ENCODE peak calls at places on chromosomes 11 and 22, in eight cellular contexts. One of them, this sample, is unnamed.

GRCh38 chr11:65637794-65638317 is at the start of gene SIPA1:
- DNase-seq in skeletal muscle cell: peak; percentile 58
- DNase-seq in small intestine: peak; percentile 62
- DNase-seq in astrocyte of the spinal cord: peak; percentile 96
- DNase-seq in cardiac fibroblast: peak; percentile 91
- DNase-seq in left ventricle myocardium inferior: peak; percentile 79
- DNase-seq in esophagus squamous epithelium: no peak
- DNase-seq in GM12865: peak; percentile 82
- DNase-seq in this sample: peak; percentile 89

GRCh38 chr11:67489860-67490726 is 7.3 kb downstream of the AIP start:
- DNase-seq in cardiac fibroblast: no peak
- DNase-seq in esophagus squamous epithelium: no peak
- DNase-seq in skeletal muscle cell: no peak
- DNase-seq in left ventricle myocardium inferior: no peak
- DNase-seq in small intestine: no peak
- DNase-seq in astrocyte of the spinal cord: no peak
- DNase-seq in GM12865: no peak
- DNase-seq in this sample: no peak

GRCh38 chr22:30889996-30890480 is 78.5 kb downstream of the MORC2 start:
- DNase-seq in skeletal muscle cell: no peak
- DNase-seq in esophagus squamous epithelium: no peak
- DNase-seq in astrocyte of the spinal cord: no peak
- DNase-seq in small intestine: no peak
- DNase-seq in left ventricle myocardium inferior: peak; percentile 1
- DNase-seq in cardiac fibroblast: no peak
- DNase-seq in GM12865: no peak
- DNase-seq in this sample: no peak

GRCh38 chr11:124536520-124536919 is 6.9 kb downstream of the OR8B12 start:
- DNase-seq in cardiac fibroblast: peak; percentile 91
- DNase-seq in small intestine: peak; percentile 1
- DNase-seq in esophagus squamous epithelium: no peak
- DNase-seq in GM12865: no peak
- DNase-seq in skeletal muscle cell: peak; percentile 40
- DNase-seq in astrocyte of the spinal cord: peak; percentile 73
- DNase-seq in left ventricle myocardium inferior: peak; percentile 30
- DNase-seq in this sample: no peak

GRCh38 chr11:123100378-123101085 is 38.6 kb upstream of the HSPA8 start:
- DNase-seq in left ventricle myocardium inferior: no peak
- DNase-seq in cardiac fibroblast: peak; percentile 26
- DNase-seq in astrocyte of the spinal cord: peak; percentile 15
- DNase-seq in GM12865: no peak
- DNase-seq in small intestine: no peak
- DNase-seq in skeletal muscle cell: no peak
- DNase-seq in esophagus squamous epithelium: no peak
- DNase-seq in this sample: no peak

GRCh38 chr11:87137711-87138110 is 100.0 kb downstream of the TMEM135 start:
- DNase-seq in esophagus squamous epithelium: no peak
- DNase-seq in skeletal muscle cell: peak; percentile 5
- DNase-seq in astrocyte of the spinal cord: no peak
- DNase-seq in cardiac fibroblast: no peak
- DNase-seq in GM12865: no peak
- DNase-seq in small intestine: no peak
- DNase-seq in left ventricle myocardium inferior: no peak
- DNase-seq in this sample: no peak

GRCh38 chr22:35452351-35452781 is 52.4 kb downstream of the MCM5 start:
- DNase-seq in esophagus squamous epithelium: no peak
- DNase-seq in small intestine: peak; percentile 81
- DNase-seq in cardiac fibroblast: no peak
- DNase-seq in skeletal muscle cell: no peak
- DNase-seq in astrocyte of the spinal cord: no peak
- DNase-seq in left ventricle myocardium inferior: no peak
- DNase-seq in GM12865: no peak
- DNase-seq in this sample: no peak

GRCh38 chr11:126695293-126695692 is 305.3 kb downstream of the KIRREL3 start:
- DNase-seq in astrocyte of the spinal cord: no peak
- DNase-seq in cardiac fibroblast: no peak
- DNase-seq in small intestine: no peak
- DNase-seq in skeletal muscle cell: no peak
- DNase-seq in GM12865: no peak
- DNase-seq in esophagus squamous epithelium: no peak
- DNase-seq in left ventricle myocardium inferior: no peak
- DNase-seq in this sample: no peak

GRCh38 chr11:2142762-2143202 is 3.6 kb upstream of the IGF2 start:
- DNase-seq in astrocyte of the spinal cord: no peak
- DNase-seq in cardiac fibroblast: peak; percentile 79
- DNase-seq in small intestine: no peak
- DNase-seq in skeletal muscle cell: no peak
- DNase-seq in GM12865: peak; percentile 29
- DNase-seq in esophagus squamous epithelium: no peak
- DNase-seq in left ventricle myocardium inferior: no peak
- DNase-seq in this sample: no peak

GRCh38 chr22:44299124-44299523 is 13.6 kb downstream of the SHISAL1 start:
- DNase-seq in small intestine: no peak
- DNase-seq in astrocyte of the spinal cord: no peak
- DNase-seq in left ventricle myocardium inferior: no peak
- DNase-seq in GM12865: no peak
- DNase-seq in esophagus squamous epithelium: no peak
- DNase-seq in skeletal muscle cell: no peak
- DNase-seq in cardiac fibroblast: no peak
- DNase-seq in this sample: no peak

GRCh38 chr22:17896552-17896951 is 122.3 kb upstream of the BID start:
- DNase-seq in GM12865: no peak
- DNase-seq in left ventricle myocardium inferior: peak; percentile 44
- DNase-seq in cardiac fibroblast: no peak
- DNase-seq in astrocyte of the spinal cord: peak; percentile 33
- DNase-seq in small intestine: no peak
- DNase-seq in esophagus squamous epithelium: no peak
- DNase-seq in skeletal muscle cell: no peak
- DNase-seq in this sample: no peak

GRCh38 chr11:78654866-78655265 is 80.2 kb upstream of the NARS2 start:
- DNase-seq in skeletal muscle cell: no peak
- DNase-seq in small intestine: no peak
- DNase-seq in left ventricle myocardium inferior: no peak
- DNase-seq in cardiac fibroblast: no peak
- DNase-seq in esophagus squamous epithelium: no peak
- DNase-seq in GM12865: no peak
- DNase-seq in astrocyte of the spinal cord: no peak
- DNase-seq in this sample: no peak

GRCh38 chr22:45441158-45441557 is 27.7 kb downstream of the RIBC2 start:
- DNase-seq in skeletal muscle cell: no peak
- DNase-seq in esophagus squamous epithelium: no peak
- DNase-seq in left ventricle myocardium inferior: peak; percentile 53
- DNase-seq in cardiac fibroblast: peak; percentile 66
- DNase-seq in small intestine: peak; percentile 52
- DNase-seq in GM12865: peak; percentile 58
- DNase-seq in astrocyte of the spinal cord: peak; percentile 64
- DNase-seq in this sample: peak; percentile 34

GRCh38 chr11:120125509-120125908 is 12.4 kb downstream of the TRIM29 start:
- DNase-seq in astrocyte of the spinal cord: no peak
- DNase-seq in cardiac fibroblast: no peak
- DNase-seq in skeletal muscle cell: no peak
- DNase-seq in esophagus squamous epithelium: no peak
- DNase-seq in GM12865: no peak
- DNase-seq in small intestine: no peak
- DNase-seq in left ventricle myocardium inferior: no peak
- DNase-seq in this sample: no peak

GRCh38 chr11:120122921-120123683 is 14.8 kb downstream of the TRIM29 start:
- DNase-seq in GM12865: no peak
- DNase-seq in esophagus squamous epithelium: no peak
- DNase-seq in left ventricle myocardium inferior: no peak
- DNase-seq in skeletal muscle cell: no peak
- DNase-seq in cardiac fibroblast: no peak
- DNase-seq in small intestine: peak; percentile 66
- DNase-seq in astrocyte of the spinal cord: no peak
- DNase-seq in this sample: no peak

GRCh38 chr11:120124355-120124754 is 13.6 kb downstream of the TRIM29 start:
- DNase-seq in GM12865: no peak
- DNase-seq in esophagus squamous epithelium: no peak
- DNase-seq in astrocyte of the spinal cord: no peak
- DNase-seq in skeletal muscle cell: no peak
- DNase-seq in cardiac fibroblast: no peak
- DNase-seq in left ventricle myocardium inferior: no peak
- DNase-seq in small intestine: no peak
- DNase-seq in this sample: no peak

GRCh38 chr11:120125005-120125404 is 12.9 kb downstream of the TRIM29 start:
- DNase-seq in cardiac fibroblast: peak; percentile 62
- DNase-seq in astrocyte of the spinal cord: peak; percentile 10
- DNase-seq in GM12865: no peak
- DNase-seq in esophagus squamous epithelium: no peak
- DNase-seq in left ventricle myocardium inferior: no peak
- DNase-seq in small intestine: peak; percentile 29
- DNase-seq in skeletal muscle cell: no peak
- DNase-seq in this sample: no peak

GRCh38 chr11:120123946-120124345 is 14.0 kb downstream of the TRIM29 start:
- DNase-seq in GM12865: no peak
- DNase-seq in astrocyte of the spinal cord: no peak
- DNase-seq in left ventricle myocardium inferior: no peak
- DNase-seq in cardiac fibroblast: no peak
- DNase-seq in esophagus squamous epithelium: no peak
- DNase-seq in small intestine: no peak
- DNase-seq in skeletal muscle cell: no peak
- DNase-seq in this sample: no peak
- H3K4me3 ChIP-seq in GM12865: no peak overlapping the region
- H3K4me3 ChIP-seq in astrocyte of the spinal cord: no peak overlapping the region
- H3K4me3 ChIP-seq in left ventricle myocardium inferior: no peak overlapping the region
- H3K4me3 ChIP-seq in cardiac fibroblast: no peak overlapping the region
- H3K4me3 ChIP-seq in esophagus squamous epithelium: no peak overlapping the region
- H3K4me3 ChIP-seq in small intestine: no peak overlapping the region
- H3K4me3 ChIP-seq in skeletal muscle cell: no peak overlapping the region
- H3K4me3 ChIP-seq in this sample: no peak overlapping the region

DNA sequence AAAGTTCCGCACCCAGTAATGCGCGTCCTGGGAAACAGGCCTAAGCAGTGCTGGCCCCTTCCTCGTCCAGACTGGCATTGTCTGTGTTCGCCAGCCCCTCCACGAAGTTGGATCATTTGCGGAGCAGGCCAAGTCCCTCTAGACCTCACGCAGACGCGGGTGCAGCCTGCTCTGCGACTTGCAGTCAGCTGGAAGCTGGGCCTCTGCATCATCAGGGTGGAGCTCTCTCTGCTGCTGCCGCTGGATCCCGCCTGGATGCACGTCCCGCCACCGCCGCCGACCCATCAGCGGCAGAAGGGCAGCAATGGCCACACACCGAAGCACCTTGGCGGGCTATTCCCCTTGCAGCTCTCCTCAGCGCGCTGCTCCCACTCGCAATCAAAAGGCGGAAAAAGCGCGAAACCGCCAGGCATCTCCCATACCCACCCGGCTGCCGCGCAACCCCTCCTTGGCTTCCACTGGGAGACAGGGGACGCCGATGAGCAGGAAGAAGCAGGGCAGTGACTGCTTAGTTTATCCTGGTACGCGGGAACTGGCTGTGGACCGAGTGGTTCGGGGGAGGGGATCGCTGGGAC is 34.1 kb upstream of the GLYATL1 start:
- DNase-seq in esophagus squamous epithelium: no peak
- DNase-seq in cardiac fibroblast: peak; percentile 63
- DNase-seq in astrocyte of the spinal cord: peak; percentile 72
- DNase-seq in small intestine: no peak
- DNase-seq in GM12865: no peak
- DNase-seq in left ventricle myocardium inferior: peak; percentile 23
- DNase-seq in skeletal muscle cell: no peak
- DNase-seq in this sample: no peak
- H3K4me3 ChIP-seq in esophagus squamous epithelium: no peak overlapping the region
- H3K4me3 ChIP-seq in cardiac fibroblast: peak overlapping the region; percentile 64
- H3K4me3 ChIP-seq in astrocyte of the spinal cord: peak overlapping the region; percentile 63
- H3K4me3 ChIP-seq in small intestine: no peak overlapping the region
- H3K4me3 ChIP-seq in GM12865: no peak overlapping the region
- H3K4me3 ChIP-seq in left ventricle myocardium inferior: peak overlapping the region; percentile 57
- H3K4me3 ChIP-seq in skeletal muscle cell: peak overlapping the region; percentile 66
- H3K4me3 ChIP-seq in this sample: peak overlapping the region; percentile 69

GRCh38 chr22:46774456-46775363 is 12.3 kb downstream of the TBC1D22A start:
- DNase-seq in left ventricle myocardium inferior: no peak
- DNase-seq in esophagus squamous epithelium: no peak
- DNase-seq in skeletal muscle cell: no peak
- DNase-seq in GM12865: peak; percentile 82
- DNase-seq in small intestine: no peak
- DNase-seq in astrocyte of the spinal cord: no peak
- DNase-seq in cardiac fibroblast: no peak
- DNase-seq in this sample: no peak
- H3K4me3 ChIP-seq in left ventricle myocardium inferior: peak overlapping the region; percentile 4
- H3K4me3 ChIP-seq in esophagus squamous epithelium: no peak overlapping the region
- H3K4me3 ChIP-seq in skeletal muscle cell: no peak overlapping the region
- H3K4me3 ChIP-seq in GM12865: peak overlapping the region; percentile 52
- H3K4me3 ChIP-seq in small intestine: no peak overlapping the region
- H3K4me3 ChIP-seq in astrocyte of the spinal cord: no peak overlapping the region
- H3K4me3 ChIP-seq in cardiac fibroblast: no peak overlapping the region
- H3K4me3 ChIP-seq in this sample: no peak overlapping the region

DNA sequence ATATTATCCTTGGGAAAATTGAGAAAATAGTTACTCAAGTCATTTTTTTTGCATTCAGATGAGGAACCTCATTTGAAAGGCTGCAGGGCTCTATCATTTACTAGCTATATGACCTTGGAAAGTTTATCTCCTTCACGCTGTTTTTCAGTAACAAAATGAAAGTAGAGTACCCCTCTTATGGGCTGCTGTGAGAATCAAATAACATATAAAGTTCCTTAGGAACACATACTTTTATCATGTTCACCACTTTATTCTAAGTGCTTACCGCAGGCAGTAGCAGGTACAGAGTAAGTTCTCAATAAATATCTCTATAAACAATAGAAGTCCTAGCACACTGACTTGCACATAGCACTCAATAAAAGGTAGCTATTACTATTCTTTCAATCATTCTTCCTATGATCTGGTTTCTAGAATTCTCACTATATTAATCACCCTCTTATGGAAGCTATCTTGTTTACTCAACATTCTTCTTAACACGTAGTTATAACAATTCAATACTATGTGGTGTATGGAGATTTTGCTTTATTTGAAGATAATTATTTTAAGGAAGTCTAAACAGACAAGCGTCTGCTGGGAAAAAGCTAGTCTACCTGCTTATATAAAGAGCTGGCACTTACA is 1.9 kb downstream of the C11orf71 start:
- DNase-seq in esophagus squamous epithelium: no peak
- DNase-seq in astrocyte of the spinal cord: no peak
- DNase-seq in skeletal muscle cell: no peak
- DNase-seq in small intestine: no peak
- DNase-seq in GM12865: no peak
- DNase-seq in left ventricle myocardium inferior: no peak
- DNase-seq in cardiac fibroblast: no peak
- DNase-seq in this sample: no peak
- H3K4me3 ChIP-seq in esophagus squamous epithelium: no peak overlapping the region
- H3K4me3 ChIP-seq in astrocyte of the spinal cord: no peak overlapping the region
- H3K4me3 ChIP-seq in skeletal muscle cell: no peak overlapping the region
- H3K4me3 ChIP-seq in small intestine: no peak overlapping the region
- H3K4me3 ChIP-seq in GM12865: no peak overlapping the region
- H3K4me3 ChIP-seq in left ventricle myocardium inferior: peak overlapping the region; percentile 84
- H3K4me3 ChIP-seq in cardiac fibroblast: no peak overlapping the region
- H3K4me3 ChIP-seq in this sample: no peak overlapping the region

GRCh38 chr11:63623513-63624140 is 9.4 kb upstream of the PLAAT3 start:
- DNase-seq in small intestine: no peak
- DNase-seq in skeletal muscle cell: no peak
- DNase-seq in GM12865: no peak
- DNase-seq in cardiac fibroblast: peak; percentile 14
- DNase-seq in left ventricle myocardium inferior: no peak
- DNase-seq in astrocyte of the spinal cord: peak; percentile 22
- DNase-seq in esophagus squamous epithelium: no peak
- DNase-seq in this sample: no peak

DNA sequence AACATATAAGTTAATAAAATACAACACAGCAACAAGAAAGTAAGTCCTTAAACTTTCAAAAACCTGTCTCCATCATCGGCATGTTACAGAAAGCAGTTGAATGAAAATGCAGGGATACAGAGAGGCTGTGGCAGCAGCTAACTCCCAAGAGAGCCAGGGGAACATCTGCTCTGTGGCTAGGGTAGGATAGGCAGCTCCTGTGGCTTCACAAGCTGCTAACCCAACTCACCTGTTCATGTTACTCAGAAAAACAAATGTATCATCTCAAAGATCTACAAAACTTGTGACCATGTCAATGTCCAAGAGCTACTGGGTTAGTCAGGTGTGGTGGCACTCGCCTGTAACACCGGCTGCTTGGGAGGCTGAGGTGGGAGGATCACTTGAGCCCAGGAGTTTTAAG is 15.2 kb upstream of the PLAAT3 start:
- DNase-seq in skeletal muscle cell: no peak
- DNase-seq in left ventricle myocardium inferior: no peak
- DNase-seq in esophagus squamous epithelium: no peak
- DNase-seq in GM12865: no peak
- DNase-seq in astrocyte of the spinal cord: no peak
- DNase-seq in cardiac fibroblast: no peak
- DNase-seq in small intestine: no peak
- DNase-seq in this sample: no peak
- H3K4me3 ChIP-seq in skeletal muscle cell: no peak overlapping the region
- H3K4me3 ChIP-seq in left ventricle myocardium inferior: no peak overlapping the region
- H3K4me3 ChIP-seq in esophagus squamous epithelium: no peak overlapping the region
- H3K4me3 ChIP-seq in GM12865: no peak overlapping the region
- H3K4me3 ChIP-seq in astrocyte of the spinal cord: no peak overlapping the region
- H3K4me3 ChIP-seq in cardiac fibroblast: no peak overlapping the region
- H3K4me3 ChIP-seq in small intestine: no peak overlapping the region
- H3K4me3 ChIP-seq in this sample: no peak overlapping the region

This sample was measured in astrocyte of the cerebellum.